ENCODE peak calls at places on chromosomes 12 and 14, in seven cellular contexts. R is NCI-H69; T is CD4-positive, CD25-positive, alpha-beta regulatory T cell; K is stimulated activated CD4-positive, alpha-beta T cell treated with anti-CD3 and anti-CD28 coated beads, Interleukin-2, amount 100 ng/mL, for 48 hours; E is Ammon's horn; U is stimulated activated CD8-positive, alpha-beta memory T cell treated with anti-CD3 and anti-CD28 coated beads, Interleukin-4, amount 100 ng/mL, for 4 hours; P is EL. H is an unnamed sample.

GRCh38 chr14:23071975-23072539 is 14.7 kb upstream of the CDH24 start:
- DNase-seq in E (no peak), R (no peak), T (no peak), K (no peak), P (peak; percentile 20), U (no peak), H (peak; percentile 2)

GRCh38 chr12:119090865-119091264 is 87.9 kb upstream of the HSPB8 start:
- DNase-seq in U (no peak), E (no peak), P (no peak), R (no peak), K (no peak), T (no peak), H (no peak)

GRCh38 chr12:91109148-91109564 is 2.1 kb downstream of the LUM start:
- DNase-seq in R (peak; percentile 71), P (peak; percentile 77), E (peak; percentile 45), T (no peak), U (no peak), K (peak; percentile 59), H (peak; percentile 6)

GRCh38 chr12:104498211-104498801 is 41.6 kb downstream of the CHST11 start:
- DNase-seq in R (no peak), E (no peak), U (no peak), P (peak; percentile 44), K (no peak), T (peak; percentile 36), H (no peak)

GRCh38 chr14:54299393-54300363 is 97.1 kb upstream of the CDKN3 start:
- DNase-seq in K (no peak), E (no peak), T (no peak), P (no peak), R (peak; percentile 84), U (no peak), H (no peak)

GRCh38 chr12:25701290-25701689 is 148.2 kb upstream of the LMNTD1 start:
- DNase-seq in T (no peak), P (peak; percentile 77), K (no peak), R (no peak), U (no peak), E (no peak), H (no peak)

GRCh38 chr14:91554535-91555332 is 44.6 kb upstream of the PPP4R3A start:
- DNase-seq in P (no peak), R (no peak), K (no peak), T (no peak), U (no peak), E (no peak), H (no peak)

GRCh38 chr12:117854339-117855012 is 114.3 kb downstream of the KSR2 start:
- DNase-seq in E (peak; percentile 64), R (peak; percentile 77), P (peak; percentile 54), U (no peak), T (no peak), K (peak; percentile 61), H (peak; percentile 53)

GRCh38 chr14:30869525-30870150 is 4.7 kb upstream of the COCH start:
- DNase-seq in K (no peak), U (no peak), T (no peak), P (no peak), R (peak; percentile 39), E (no peak), H (no peak)

GRCh38 chr14:21723431-21724045 is 49.9 kb upstream of the OR4E1 start:
- DNase-seq in T (no peak), U (no peak), R (peak; percentile 53), P (peak; percentile 27), E (no peak), K (peak; percentile 29), H (peak; percentile 10)

GRCh38 chr12:65712264-65713004 is 111.8 kb upstream of the HMGA2 start:
- DNase-seq in P (no peak), R (no peak), K (no peak), T (no peak), U (no peak), E (no peak), H (no peak)

GRCh38 chr12:24252580-24252979 is 303.1 kb upstream of the SOX5 start:
- DNase-seq in K (no peak), P (no peak), R (peak; percentile 74), U (no peak), T (no peak), E (no peak), H (no peak)

GRCh38 chr14:81400202-81400678 is at the start of gene STON2:
- DNase-seq in K (peak; percentile 4), U (no peak), P (peak; percentile 53), E (peak; percentile 28), R (peak; percentile 78), T (no peak), H (peak; percentile 7)

GRCh38 chr14:62943202-62943601 is 102.1 kb downstream of the KCNH5 start:
- DNase-seq in T (no peak), E (no peak), R (no peak), P (peak; percentile 48), U (no peak), K (no peak), H (no peak)

GRCh38 chr12:104280703-104281458 is 22.7 kb upstream of the EID3 start:
- DNase-seq in K (no peak), P (peak; percentile 93), U (no peak), E (no peak), T (no peak), R (no peak), H (peak; percentile 77)

GRCh38 chr14:22231022-22231421 is 358.0 kb downstream of the DAD1 start:
- DNase-seq in P (no peak), E (no peak), K (no peak), U (no peak), T (peak; percentile 16), R (no peak), H (no peak)

GRCh38 chr12:29153231-29153630 is 4.2 kb downstream of the FAR2 start:
- DNase-seq in R (peak; percentile 30), U (no peak), K (no peak), P (no peak), T (no peak), E (peak; percentile 48), H (no peak)

GRCh38 chr14:83071888-83072501 is 1538.3 kb upstream of the SEL1L start:
- DNase-seq in P (peak; percentile 29), E (no peak), R (peak; percentile 73), K (no peak), U (no peak), T (no peak), H (no peak)

GRCh38 chr14:81144811-81145598 is 75.8 kb downstream of the GTF2A1 start:
- DNase-seq in E (no peak), R (peak; percentile 73), P (no peak), U (no peak), T (no peak), K (no peak), H (no peak)

GRCh38 chr12:101490286-101490920 is 15.3 kb downstream of the SPIC start:
- DNase-seq in P (peak; percentile 9), E (peak; percentile 38), U (no peak), T (no peak), R (peak; percentile 80), K (no peak), H (peak; percentile 19)

GRCh38 chr12:65631621-65632111 is 192.6 kb upstream of the HMGA2 start:
- DNase-seq in P (peak; percentile 100), K (no peak), E (peak; percentile 27), T (no peak), U (no peak), R (no peak), H (peak; percentile 77)

GRCh38 chr12:48966177-48966890 is 5.2 kb downstream of the WNT10B start:
- DNase-seq in U (no peak), T (no peak), P (no peak), R (no peak), K (no peak), E (no peak), H (no peak)

GRCh38 chr12:11460343-11461023 is 65.1 kb upstream of the PRB2 start:
- DNase-seq in U (no peak), R (no peak), T (no peak), K (no peak), E (no peak), P (no peak), H (no peak)

GRCh38 chr14:91754819-91755218 is 22.9 kb upstream of the CATSPERB start:
- DNase-seq in P (no peak), E (no peak), K (no peak), T (no peak), R (no peak), U (no peak), H (no peak)

GRCh38 chr12:106289196-106289681 is 13.3 kb upstream of the TCP11L2 start:
- DNase-seq in E (no peak), T (no peak), P (peak; percentile 28), R (no peak), K (no peak), U (no peak), H (no peak)

GRCh38 chr14:28785096-28785952 is 18.7 kb downstream of the FOXG1 start:
- DNase-seq in U (no peak), P (peak; percentile 17), E (no peak), R (no peak), K (no peak), T (no peak), H (no peak)

GRCh38 chr12:62769076-62769619 is 165.8 kb downstream of the PPM1H start:
- DNase-seq in P (no peak), U (no peak), K (no peak), E (no peak), R (no peak), T (no peak), H (no peak)

GRCh38 chr12:20946732-20947131 is 136.2 kb downstream of the SLCO1B3 start:
- DNase-seq in U (no peak), R (peak; percentile 39), E (no peak), T (no peak), K (peak; percentile 2), P (peak; percentile 20), H (no peak)

GRCh38 chr14:22634233-22634632 is 9.9 kb downstream of the OR6J1 start:
- DNase-seq in P (no peak), R (no peak), E (no peak), K (no peak), T (no peak), U (no peak), H (no peak)

GRCh38 chr12:10366875-10367274 is 23.0 kb downstream of the KLRK1 start:
- DNase-seq in K (no peak), R (no peak), E (peak; percentile 63), T (peak; percentile 13), P (peak; percentile 50), U (no peak), H (no peak)

GRCh38 chr14:54420478-54421116 is 20.6 kb downstream of the CNIH1 start:
- DNase-seq in R (peak; percentile 51), T (no peak), K (no peak), P (peak; percentile 63), E (peak; percentile 40), U (no peak), H (peak; percentile 57)

GRCh38 chr14:97580923-97581495 is 783.8 kb downstream of the VRK1 start:
- DNase-seq in P (no peak), T (no peak), R (peak; percentile 83), K (no peak), U (no peak), E (no peak), H (no peak)

GRCh38 chr12:130127527-130127908 is 34.7 kb upstream of the FZD10 start:
- DNase-seq in R (peak; percentile 26), U (no peak), K (no peak), T (no peak), P (no peak), E (no peak), H (no peak)

GRCh38 chr12:112907415-112908157 is 824 bp downstream of the OAS1 start:
- DNase-seq in T (no peak), P (no peak), U (no peak), E (peak; percentile 37), K (no peak), R (no peak), H (no peak)